ENCODE peak calls at places on chromosomes 4 and X, in ten cellular contexts. One of them, this sample, is unnamed.

GRCh38 chr4:131001371-131001770 is 1905.4 kb downstream of the C4orf33 start:
- DNase-seq in stimulated activated CD4-positive, alpha-beta T cell treated with anti-CD3 and anti-CD28 coated beads, Interleukin-12 subunit alpha, Interleukin-12 subunit beta, amount 100 ng/mL, for 4 hours: no peak
- DNase-seq in activated T-helper 9 cell treated with anti-CD3 and anti-CD28 coated beads, Interleukin-2, amount 50 U/mL, for 16 hours: no peak
- DNase-seq in mucosa of descending colon: no peak
- DNase-seq in brain microvascular endothelial cell: no peak
- DNase-seq in sciatic nerve: no peak
- DNase-seq in activated CD4-positive, alpha-beta memory T cell treated with anti-CD3 and anti-CD28 coated beads, Interleukin-2, amount 10 ng/mL, durations not matched to agents 7 days and 5 days: no peak
- DNase-seq in GM23338: no peak
- DNase-seq in caudate nucleus: no peak
- DNase-seq in nephron progenitor cell: no peak
- DNase-seq in this sample: no peak

GRCh38 chr4:156575430-156576073 is 396.0 kb downstream of the PDGFC start:
- DNase-seq in stimulated activated CD4-positive, alpha-beta T cell treated with anti-CD3 and anti-CD28 coated beads, Interleukin-12 subunit alpha, Interleukin-12 subunit beta, amount 100 ng/mL, for 4 hours: no peak
- DNase-seq in activated T-helper 9 cell treated with anti-CD3 and anti-CD28 coated beads, Interleukin-2, amount 50 U/mL, for 16 hours: no peak
- DNase-seq in mucosa of descending colon: no peak
- DNase-seq in brain microvascular endothelial cell: no peak
- DNase-seq in sciatic nerve: no peak
- DNase-seq in activated CD4-positive, alpha-beta memory T cell treated with anti-CD3 and anti-CD28 coated beads, Interleukin-2, amount 10 ng/mL, durations not matched to agents 7 days and 5 days: no peak
- DNase-seq in GM23338: peak; percentile 65
- DNase-seq in caudate nucleus: no peak
- DNase-seq in nephron progenitor cell: no peak
- DNase-seq in this sample: no peak

GRCh38 chrX:84187501-84188319 is at the start of gene RPS6KA6:
- DNase-seq in stimulated activated CD4-positive, alpha-beta T cell treated with anti-CD3 and anti-CD28 coated beads, Interleukin-12 subunit alpha, Interleukin-12 subunit beta, amount 100 ng/mL, for 4 hours: no peak
- DNase-seq in activated T-helper 9 cell treated with anti-CD3 and anti-CD28 coated beads, Interleukin-2, amount 50 U/mL, for 16 hours: no peak
- DNase-seq in mucosa of descending colon: peak; percentile 51
- DNase-seq in brain microvascular endothelial cell: no peak
- DNase-seq in sciatic nerve: peak; percentile 56
- DNase-seq in activated CD4-positive, alpha-beta memory T cell treated with anti-CD3 and anti-CD28 coated beads, Interleukin-2, amount 10 ng/mL, durations not matched to agents 7 days and 5 days: no peak
- DNase-seq in GM23338: peak; percentile 53
- DNase-seq in caudate nucleus: peak; percentile 56
- DNase-seq in nephron progenitor cell: peak; percentile 63
- DNase-seq in this sample: no peak

GRCh38 chrX:109889289-109890006 is 113.5 kb upstream of the TMEM164 start:
- DNase-seq in stimulated activated CD4-positive, alpha-beta T cell treated with anti-CD3 and anti-CD28 coated beads, Interleukin-12 subunit alpha, Interleukin-12 subunit beta, amount 100 ng/mL, for 4 hours: no peak
- DNase-seq in activated T-helper 9 cell treated with anti-CD3 and anti-CD28 coated beads, Interleukin-2, amount 50 U/mL, for 16 hours: no peak
- DNase-seq in mucosa of descending colon: no peak
- DNase-seq in brain microvascular endothelial cell: peak; percentile 12
- DNase-seq in sciatic nerve: no peak
- DNase-seq in activated CD4-positive, alpha-beta memory T cell treated with anti-CD3 and anti-CD28 coated beads, Interleukin-2, amount 10 ng/mL, durations not matched to agents 7 days and 5 days: no peak
- DNase-seq in GM23338: peak; percentile 11
- DNase-seq in caudate nucleus: peak; percentile 2
- DNase-seq in nephron progenitor cell: peak; percentile 37
- DNase-seq in this sample: peak; percentile 69

GRCh38 chr4:168408620-168409019 is 71.7 kb downstream of the DDX60L start:
- DNase-seq in stimulated activated CD4-positive, alpha-beta T cell treated with anti-CD3 and anti-CD28 coated beads, Interleukin-12 subunit alpha, Interleukin-12 subunit beta, amount 100 ng/mL, for 4 hours: no peak
- DNase-seq in activated T-helper 9 cell treated with anti-CD3 and anti-CD28 coated beads, Interleukin-2, amount 50 U/mL, for 16 hours: no peak
- DNase-seq in mucosa of descending colon: no peak
- DNase-seq in brain microvascular endothelial cell: peak; percentile 90
- DNase-seq in sciatic nerve: peak; percentile 73
- DNase-seq in activated CD4-positive, alpha-beta memory T cell treated with anti-CD3 and anti-CD28 coated beads, Interleukin-2, amount 10 ng/mL, durations not matched to agents 7 days and 5 days: no peak
- DNase-seq in GM23338: no peak
- DNase-seq in caudate nucleus: no peak
- DNase-seq in nephron progenitor cell: no peak
- DNase-seq in this sample: no peak

GRCh38 chr4:8342651-8343050 is 73.1 kb downstream of the HTRA3 start:
- DNase-seq in stimulated activated CD4-positive, alpha-beta T cell treated with anti-CD3 and anti-CD28 coated beads, Interleukin-12 subunit alpha, Interleukin-12 subunit beta, amount 100 ng/mL, for 4 hours: no peak
- DNase-seq in activated T-helper 9 cell treated with anti-CD3 and anti-CD28 coated beads, Interleukin-2, amount 50 U/mL, for 16 hours: no peak
- DNase-seq in mucosa of descending colon: no peak
- DNase-seq in brain microvascular endothelial cell: no peak
- DNase-seq in sciatic nerve: peak; percentile 55
- DNase-seq in activated CD4-positive, alpha-beta memory T cell treated with anti-CD3 and anti-CD28 coated beads, Interleukin-2, amount 10 ng/mL, durations not matched to agents 7 days and 5 days: no peak
- DNase-seq in GM23338: peak; percentile 83
- DNase-seq in caudate nucleus: no peak
- DNase-seq in nephron progenitor cell: no peak
- DNase-seq in this sample: no peak

GRCh38 chr4:117654064-117654463 is 380.2 kb upstream of the NDST3 start:
- DNase-seq in stimulated activated CD4-positive, alpha-beta T cell treated with anti-CD3 and anti-CD28 coated beads, Interleukin-12 subunit alpha, Interleukin-12 subunit beta, amount 100 ng/mL, for 4 hours: no peak
- DNase-seq in activated T-helper 9 cell treated with anti-CD3 and anti-CD28 coated beads, Interleukin-2, amount 50 U/mL, for 16 hours: no peak
- DNase-seq in mucosa of descending colon: no peak
- DNase-seq in brain microvascular endothelial cell: no peak
- DNase-seq in sciatic nerve: no peak
- DNase-seq in activated CD4-positive, alpha-beta memory T cell treated with anti-CD3 and anti-CD28 coated beads, Interleukin-2, amount 10 ng/mL, durations not matched to agents 7 days and 5 days: no peak
- DNase-seq in GM23338: no peak
- DNase-seq in caudate nucleus: no peak
- DNase-seq in nephron progenitor cell: no peak
- DNase-seq in this sample: no peak

GRCh38 chr4:98659106-98659592 is 738 bp upstream of the TSPAN5 start:
- DNase-seq in stimulated activated CD4-positive, alpha-beta T cell treated with anti-CD3 and anti-CD28 coated beads, Interleukin-12 subunit alpha, Interleukin-12 subunit beta, amount 100 ng/mL, for 4 hours: no peak
- DNase-seq in activated T-helper 9 cell treated with anti-CD3 and anti-CD28 coated beads, Interleukin-2, amount 50 U/mL, for 16 hours: no peak
- DNase-seq in mucosa of descending colon: peak; percentile 37
- DNase-seq in brain microvascular endothelial cell: no peak
- DNase-seq in sciatic nerve: no peak
- DNase-seq in activated CD4-positive, alpha-beta memory T cell treated with anti-CD3 and anti-CD28 coated beads, Interleukin-2, amount 10 ng/mL, durations not matched to agents 7 days and 5 days: no peak
- DNase-seq in GM23338: peak; percentile 70
- DNase-seq in caudate nucleus: no peak
- DNase-seq in nephron progenitor cell: peak; percentile 21
- DNase-seq in this sample: no peak

GRCh38 chr4:90718926-90719325 is 591.7 kb downstream of the CCSER1 start:
- DNase-seq in stimulated activated CD4-positive, alpha-beta T cell treated with anti-CD3 and anti-CD28 coated beads, Interleukin-12 subunit alpha, Interleukin-12 subunit beta, amount 100 ng/mL, for 4 hours: no peak
- DNase-seq in activated T-helper 9 cell treated with anti-CD3 and anti-CD28 coated beads, Interleukin-2, amount 50 U/mL, for 16 hours: no peak
- DNase-seq in mucosa of descending colon: no peak
- DNase-seq in brain microvascular endothelial cell: no peak
- DNase-seq in sciatic nerve: no peak
- DNase-seq in activated CD4-positive, alpha-beta memory T cell treated with anti-CD3 and anti-CD28 coated beads, Interleukin-2, amount 10 ng/mL, durations not matched to agents 7 days and 5 days: no peak
- DNase-seq in GM23338: no peak
- DNase-seq in caudate nucleus: no peak
- DNase-seq in nephron progenitor cell: peak; percentile 8
- DNase-seq in this sample: no peak

GRCh38 chr4:110550260-110550659 is 72.6 kb downstream of the PITX2 start:
- DNase-seq in stimulated activated CD4-positive, alpha-beta T cell treated with anti-CD3 and anti-CD28 coated beads, Interleukin-12 subunit alpha, Interleukin-12 subunit beta, amount 100 ng/mL, for 4 hours: no peak
- DNase-seq in activated T-helper 9 cell treated with anti-CD3 and anti-CD28 coated beads, Interleukin-2, amount 50 U/mL, for 16 hours: no peak
- DNase-seq in mucosa of descending colon: no peak
- DNase-seq in brain microvascular endothelial cell: peak; percentile 11
- DNase-seq in sciatic nerve: no peak
- DNase-seq in activated CD4-positive, alpha-beta memory T cell treated with anti-CD3 and anti-CD28 coated beads, Interleukin-2, amount 10 ng/mL, durations not matched to agents 7 days and 5 days: no peak
- DNase-seq in GM23338: no peak
- DNase-seq in caudate nucleus: no peak
- DNase-seq in nephron progenitor cell: no peak
- DNase-seq in this sample: no peak

GRCh38 chr4:82044141-82044993 is 329.4 kb downstream of the HNRNPD start:
- DNase-seq in stimulated activated CD4-positive, alpha-beta T cell treated with anti-CD3 and anti-CD28 coated beads, Interleukin-12 subunit alpha, Interleukin-12 subunit beta, amount 100 ng/mL, for 4 hours: no peak
- DNase-seq in activated T-helper 9 cell treated with anti-CD3 and anti-CD28 coated beads, Interleukin-2, amount 50 U/mL, for 16 hours: no peak
- DNase-seq in mucosa of descending colon: peak; percentile 78
- DNase-seq in brain microvascular endothelial cell: peak; percentile 19
- DNase-seq in sciatic nerve: peak; percentile 74
- DNase-seq in activated CD4-positive, alpha-beta memory T cell treated with anti-CD3 and anti-CD28 coated beads, Interleukin-2, amount 10 ng/mL, durations not matched to agents 7 days and 5 days: no peak
- DNase-seq in GM23338: peak; percentile 82
- DNase-seq in caudate nucleus: peak; percentile 65
- DNase-seq in nephron progenitor cell: peak; percentile 78
- DNase-seq in this sample: no peak

GRCh38 chr4:120009731-120010130 is 56.9 kb downstream of the MAD2L1 start:
- DNase-seq in stimulated activated CD4-positive, alpha-beta T cell treated with anti-CD3 and anti-CD28 coated beads, Interleukin-12 subunit alpha, Interleukin-12 subunit beta, amount 100 ng/mL, for 4 hours: no peak
- DNase-seq in activated T-helper 9 cell treated with anti-CD3 and anti-CD28 coated beads, Interleukin-2, amount 50 U/mL, for 16 hours: no peak
- DNase-seq in mucosa of descending colon: no peak
- DNase-seq in brain microvascular endothelial cell: peak; percentile 88
- DNase-seq in sciatic nerve: no peak
- DNase-seq in activated CD4-positive, alpha-beta memory T cell treated with anti-CD3 and anti-CD28 coated beads, Interleukin-2, amount 10 ng/mL, durations not matched to agents 7 days and 5 days: no peak
- DNase-seq in GM23338: no peak
- DNase-seq in caudate nucleus: no peak
- DNase-seq in nephron progenitor cell: no peak
- DNase-seq in this sample: no peak

GRCh38 chr4:145709843-145710242 is 29.9 kb downstream of the C4orf51 start:
- DNase-seq in stimulated activated CD4-positive, alpha-beta T cell treated with anti-CD3 and anti-CD28 coated beads, Interleukin-12 subunit alpha, Interleukin-12 subunit beta, amount 100 ng/mL, for 4 hours: no peak
- DNase-seq in activated T-helper 9 cell treated with anti-CD3 and anti-CD28 coated beads, Interleukin-2, amount 50 U/mL, for 16 hours: no peak
- DNase-seq in mucosa of descending colon: no peak
- DNase-seq in brain microvascular endothelial cell: peak; percentile 86
- DNase-seq in sciatic nerve: no peak
- DNase-seq in activated CD4-positive, alpha-beta memory T cell treated with anti-CD3 and anti-CD28 coated beads, Interleukin-2, amount 10 ng/mL, durations not matched to agents 7 days and 5 days: no peak
- DNase-seq in GM23338: no peak
- DNase-seq in caudate nucleus: no peak
- DNase-seq in nephron progenitor cell: no peak
- DNase-seq in this sample: no peak

GRCh38 chr4:152115794-152116193 is 355.0 kb upstream of the GATB start:
- DNase-seq in stimulated activated CD4-positive, alpha-beta T cell treated with anti-CD3 and anti-CD28 coated beads, Interleukin-12 subunit alpha, Interleukin-12 subunit beta, amount 100 ng/mL, for 4 hours: peak; percentile 39
- DNase-seq in activated T-helper 9 cell treated with anti-CD3 and anti-CD28 coated beads, Interleukin-2, amount 50 U/mL, for 16 hours: no peak
- DNase-seq in mucosa of descending colon: no peak
- DNase-seq in brain microvascular endothelial cell: no peak
- DNase-seq in sciatic nerve: no peak
- DNase-seq in activated CD4-positive, alpha-beta memory T cell treated with anti-CD3 and anti-CD28 coated beads, Interleukin-2, amount 10 ng/mL, durations not matched to agents 7 days and 5 days: peak; percentile 62
- DNase-seq in GM23338: no peak
- DNase-seq in caudate nucleus: no peak
- DNase-seq in nephron progenitor cell: no peak
- DNase-seq in this sample: no peak

GRCh38 chr4:52545099-52546069 is 113.7 kb downstream of the USP46 start:
- DNase-seq in stimulated activated CD4-positive, alpha-beta T cell treated with anti-CD3 and anti-CD28 coated beads, Interleukin-12 subunit alpha, Interleukin-12 subunit beta, amount 100 ng/mL, for 4 hours: peak; percentile 43
- DNase-seq in activated T-helper 9 cell treated with anti-CD3 and anti-CD28 coated beads, Interleukin-2, amount 50 U/mL, for 16 hours: peak; percentile 22
- DNase-seq in mucosa of descending colon: peak; percentile 81
- DNase-seq in brain microvascular endothelial cell: peak; percentile 70
- DNase-seq in sciatic nerve: peak; percentile 85
- DNase-seq in activated CD4-positive, alpha-beta memory T cell treated with anti-CD3 and anti-CD28 coated beads, Interleukin-2, amount 10 ng/mL, durations not matched to agents 7 days and 5 days: peak; percentile 66
- DNase-seq in GM23338: peak; percentile 77
- DNase-seq in caudate nucleus: peak; percentile 50
- DNase-seq in nephron progenitor cell: peak; percentile 81
- DNase-seq in this sample: peak; percentile 30

GRCh38 chr4:71752383-71753042 is 31.4 kb downstream of the GC start:
- DNase-seq in stimulated activated CD4-positive, alpha-beta T cell treated with anti-CD3 and anti-CD28 coated beads, Interleukin-12 subunit alpha, Interleukin-12 subunit beta, amount 100 ng/mL, for 4 hours: no peak
- DNase-seq in activated T-helper 9 cell treated with anti-CD3 and anti-CD28 coated beads, Interleukin-2, amount 50 U/mL, for 16 hours: no peak
- DNase-seq in mucosa of descending colon: peak; percentile 55
- DNase-seq in brain microvascular endothelial cell: no peak
- DNase-seq in sciatic nerve: no peak
- DNase-seq in activated CD4-positive, alpha-beta memory T cell treated with anti-CD3 and anti-CD28 coated beads, Interleukin-2, amount 10 ng/mL, durations not matched to agents 7 days and 5 days: no peak
- DNase-seq in GM23338: peak; percentile 47
- DNase-seq in caudate nucleus: no peak
- DNase-seq in nephron progenitor cell: no peak
- DNase-seq in this sample: no peak

GRCh38 chr4:160299608-160300007 is 1196.7 kb downstream of the RAPGEF2 start:
- DNase-seq in stimulated activated CD4-positive, alpha-beta T cell treated with anti-CD3 and anti-CD28 coated beads, Interleukin-12 subunit alpha, Interleukin-12 subunit beta, amount 100 ng/mL, for 4 hours: no peak
- DNase-seq in activated T-helper 9 cell treated with anti-CD3 and anti-CD28 coated beads, Interleukin-2, amount 50 U/mL, for 16 hours: no peak
- DNase-seq in mucosa of descending colon: no peak
- DNase-seq in brain microvascular endothelial cell: no peak
- DNase-seq in sciatic nerve: no peak
- DNase-seq in activated CD4-positive, alpha-beta memory T cell treated with anti-CD3 and anti-CD28 coated beads, Interleukin-2, amount 10 ng/mL, durations not matched to agents 7 days and 5 days: no peak
- DNase-seq in GM23338: no peak
- DNase-seq in caudate nucleus: no peak
- DNase-seq in nephron progenitor cell: no peak
- DNase-seq in this sample: no peak

GRCh38 chr4:5638316-5638715 is 70.0 kb downstream of the EVC2 start:
- DNase-seq in stimulated activated CD4-positive, alpha-beta T cell treated with anti-CD3 and anti-CD28 coated beads, Interleukin-12 subunit alpha, Interleukin-12 subunit beta, amount 100 ng/mL, for 4 hours: no peak
- DNase-seq in activated T-helper 9 cell treated with anti-CD3 and anti-CD28 coated beads, Interleukin-2, amount 50 U/mL, for 16 hours: no peak
- DNase-seq in mucosa of descending colon: no peak
- DNase-seq in brain microvascular endothelial cell: peak; percentile 81
- DNase-seq in sciatic nerve: no peak
- DNase-seq in activated CD4-positive, alpha-beta memory T cell treated with anti-CD3 and anti-CD28 coated beads, Interleukin-2, amount 10 ng/mL, durations not matched to agents 7 days and 5 days: no peak
- DNase-seq in GM23338: no peak
- DNase-seq in caudate nucleus: no peak
- DNase-seq in nephron progenitor cell: no peak
- DNase-seq in this sample: no peak

GRCh38 chr4:151771664-151772063 is 10.9 kb upstream of the GATB start:
- DNase-seq in stimulated activated CD4-positive, alpha-beta T cell treated with anti-CD3 and anti-CD28 coated beads, Interleukin-12 subunit alpha, Interleukin-12 subunit beta, amount 100 ng/mL, for 4 hours: no peak
- DNase-seq in activated T-helper 9 cell treated with anti-CD3 and anti-CD28 coated beads, Interleukin-2, amount 50 U/mL, for 16 hours: no peak
- DNase-seq in mucosa of descending colon: no peak
- DNase-seq in brain microvascular endothelial cell: no peak
- DNase-seq in sciatic nerve: no peak
- DNase-seq in activated CD4-positive, alpha-beta memory T cell treated with anti-CD3 and anti-CD28 coated beads, Interleukin-2, amount 10 ng/mL, durations not matched to agents 7 days and 5 days: no peak
- DNase-seq in GM23338: no peak
- DNase-seq in caudate nucleus: no peak
- DNase-seq in nephron progenitor cell: no peak
- DNase-seq in this sample: no peak

GRCh38 chrX:64093761-64094160 is 111.7 kb downstream of the AMER1 start:
- DNase-seq in stimulated activated CD4-positive, alpha-beta T cell treated with anti-CD3 and anti-CD28 coated beads, Interleukin-12 subunit alpha, Interleukin-12 subunit beta, amount 100 ng/mL, for 4 hours: no peak
- DNase-seq in activated T-helper 9 cell treated with anti-CD3 and anti-CD28 coated beads, Interleukin-2, amount 50 U/mL, for 16 hours: no peak
- DNase-seq in mucosa of descending colon: no peak
- DNase-seq in brain microvascular endothelial cell: peak; percentile 4
- DNase-seq in sciatic nerve: no peak
- DNase-seq in activated CD4-positive, alpha-beta memory T cell treated with anti-CD3 and anti-CD28 coated beads, Interleukin-2, amount 10 ng/mL, durations not matched to agents 7 days and 5 days: no peak
- DNase-seq in GM23338: peak; percentile 67
- DNase-seq in caudate nucleus: no peak
- DNase-seq in nephron progenitor cell: peak; percentile 2
- DNase-seq in this sample: no peak

GRCh38 chr4:88828846-88829245 is 131.2 kb upstream of the NAP1L5 start:
- DNase-seq in stimulated activated CD4-positive, alpha-beta T cell treated with anti-CD3 and anti-CD28 coated beads, Interleukin-12 subunit alpha, Interleukin-12 subunit beta, amount 100 ng/mL, for 4 hours: no peak
- DNase-seq in activated T-helper 9 cell treated with anti-CD3 and anti-CD28 coated beads, Interleukin-2, amount 50 U/mL, for 16 hours: no peak
- DNase-seq in mucosa of descending colon: no peak
- DNase-seq in brain microvascular endothelial cell: no peak
- DNase-seq in sciatic nerve: no peak
- DNase-seq in activated CD4-positive, alpha-beta memory T cell treated with anti-CD3 and anti-CD28 coated beads, Interleukin-2, amount 10 ng/mL, durations not matched to agents 7 days and 5 days: no peak
- DNase-seq in GM23338: no peak
- DNase-seq in caudate nucleus: no peak
- DNase-seq in nephron progenitor cell: no peak
- DNase-seq in this sample: no peak

GRCh38 chrX:80511969-80512760 is 91.9 kb downstream of the TENT5D start:
- DNase-seq in stimulated activated CD4-positive, alpha-beta T cell treated with anti-CD3 and anti-CD28 coated beads, Interleukin-12 subunit alpha, Interleukin-12 subunit beta, amount 100 ng/mL, for 4 hours: no peak
- DNase-seq in activated T-helper 9 cell treated with anti-CD3 and anti-CD28 coated beads, Interleukin-2, amount 50 U/mL, for 16 hours: no peak
- DNase-seq in mucosa of descending colon: no peak
- DNase-seq in brain microvascular endothelial cell: no peak
- DNase-seq in sciatic nerve: no peak
- DNase-seq in activated CD4-positive, alpha-beta memory T cell treated with anti-CD3 and anti-CD28 coated beads, Interleukin-2, amount 10 ng/mL, durations not matched to agents 7 days and 5 days: no peak
- DNase-seq in GM23338: peak; percentile 21
- DNase-seq in caudate nucleus: no peak
- DNase-seq in nephron progenitor cell: no peak
- DNase-seq in this sample: no peak

GRCh38 chrX:13851996-13852695 is 35.3 kb upstream of the GPM6B start:
- DNase-seq in stimulated activated CD4-positive, alpha-beta T cell treated with anti-CD3 and anti-CD28 coated beads, Interleukin-12 subunit alpha, Interleukin-12 subunit beta, amount 100 ng/mL, for 4 hours: no peak
- DNase-seq in activated T-helper 9 cell treated with anti-CD3 and anti-CD28 coated beads, Interleukin-2, amount 50 U/mL, for 16 hours: no peak
- DNase-seq in mucosa of descending colon: no peak
- DNase-seq in brain microvascular endothelial cell: no peak
- DNase-seq in sciatic nerve: no peak
- DNase-seq in activated CD4-positive, alpha-beta memory T cell treated with anti-CD3 and anti-CD28 coated beads, Interleukin-2, amount 10 ng/mL, durations not matched to agents 7 days and 5 days: no peak
- DNase-seq in GM23338: no peak
- DNase-seq in caudate nucleus: no peak
- DNase-seq in nephron progenitor cell: no peak
- DNase-seq in this sample: no peak

GRCh38 chr4:8015512-8015911 is 75.9 kb upstream of the AFAP1 start:
- DNase-seq in stimulated activated CD4-positive, alpha-beta T cell treated with anti-CD3 and anti-CD28 coated beads, Interleukin-12 subunit alpha, Interleukin-12 subunit beta, amount 100 ng/mL, for 4 hours: no peak
- DNase-seq in activated T-helper 9 cell treated with anti-CD3 and anti-CD28 coated beads, Interleukin-2, amount 50 U/mL, for 16 hours: no peak
- DNase-seq in mucosa of descending colon: no peak
- DNase-seq in brain microvascular endothelial cell: peak; percentile 28
- DNase-seq in sciatic nerve: no peak
- DNase-seq in activated CD4-positive, alpha-beta memory T cell treated with anti-CD3 and anti-CD28 coated beads, Interleukin-2, amount 10 ng/mL, durations not matched to agents 7 days and 5 days: no peak
- DNase-seq in GM23338: peak; percentile 37
- DNase-seq in caudate nucleus: no peak
- DNase-seq in nephron progenitor cell: no peak
- DNase-seq in this sample: no peak

GRCh38 chrX:11380187-11380586 is 87.0 kb downstream of the AMELX start:
- DNase-seq in stimulated activated CD4-positive, alpha-beta T cell treated with anti-CD3 and anti-CD28 coated beads, Interleukin-12 subunit alpha, Interleukin-12 subunit beta, amount 100 ng/mL, for 4 hours: no peak
- DNase-seq in activated T-helper 9 cell treated with anti-CD3 and anti-CD28 coated beads, Interleukin-2, amount 50 U/mL, for 16 hours: no peak
- DNase-seq in mucosa of descending colon: no peak
- DNase-seq in brain microvascular endothelial cell: no peak
- DNase-seq in sciatic nerve: no peak
- DNase-seq in activated CD4-positive, alpha-beta memory T cell treated with anti-CD3 and anti-CD28 coated beads, Interleukin-2, amount 10 ng/mL, durations not matched to agents 7 days and 5 days: no peak
- DNase-seq in GM23338: no peak
- DNase-seq in caudate nucleus: no peak
- DNase-seq in nephron progenitor cell: no peak
- DNase-seq in this sample: no peak

GRCh38 chrX:104679175-104679574 is 113.2 kb downstream of the IL1RAPL2 start:
- DNase-seq in stimulated activated CD4-positive, alpha-beta T cell treated with anti-CD3 and anti-CD28 coated beads, Interleukin-12 subunit alpha, Interleukin-12 subunit beta, amount 100 ng/mL, for 4 hours: no peak
- DNase-seq in activated T-helper 9 cell treated with anti-CD3 and anti-CD28 coated beads, Interleukin-2, amount 50 U/mL, for 16 hours: no peak
- DNase-seq in mucosa of descending colon: no peak
- DNase-seq in brain microvascular endothelial cell: no peak
- DNase-seq in sciatic nerve: no peak
- DNase-seq in activated CD4-positive, alpha-beta memory T cell treated with anti-CD3 and anti-CD28 coated beads, Interleukin-2, amount 10 ng/mL, durations not matched to agents 7 days and 5 days: no peak
- DNase-seq in GM23338: no peak
- DNase-seq in caudate nucleus: no peak
- DNase-seq in nephron progenitor cell: no peak
- DNase-seq in this sample: no peak

GRCh38 chrX:3550160-3550765 is 163.2 kb downstream of the PRKX start:
- DNase-seq in stimulated activated CD4-positive, alpha-beta T cell treated with anti-CD3 and anti-CD28 coated beads, Interleukin-12 subunit alpha, Interleukin-12 subunit beta, amount 100 ng/mL, for 4 hours: no peak
- DNase-seq in activated T-helper 9 cell treated with anti-CD3 and anti-CD28 coated beads, Interleukin-2, amount 50 U/mL, for 16 hours: no peak
- DNase-seq in mucosa of descending colon: no peak
- DNase-seq in brain microvascular endothelial cell: no peak
- DNase-seq in sciatic nerve: no peak
- DNase-seq in activated CD4-positive, alpha-beta memory T cell treated with anti-CD3 and anti-CD28 coated beads, Interleukin-2, amount 10 ng/mL, durations not matched to agents 7 days and 5 days: no peak
- DNase-seq in GM23338: no peak
- DNase-seq in caudate nucleus: no peak
- DNase-seq in nephron progenitor cell: no peak
- DNase-seq in this sample: no peak

GRCh38 chr4:125787707-125788106 is 473.0 kb downstream of the FAT4 start:
- DNase-seq in stimulated activated CD4-positive, alpha-beta T cell treated with anti-CD3 and anti-CD28 coated beads, Interleukin-12 subunit alpha, Interleukin-12 subunit beta, amount 100 ng/mL, for 4 hours: no peak
- DNase-seq in activated T-helper 9 cell treated with anti-CD3 and anti-CD28 coated beads, Interleukin-2, amount 50 U/mL, for 16 hours: no peak
- DNase-seq in mucosa of descending colon: no peak
- DNase-seq in brain microvascular endothelial cell: no peak
- DNase-seq in sciatic nerve: no peak
- DNase-seq in activated CD4-positive, alpha-beta memory T cell treated with anti-CD3 and anti-CD28 coated beads, Interleukin-2, amount 10 ng/mL, durations not matched to agents 7 days and 5 days: no peak
- DNase-seq in GM23338: no peak
- DNase-seq in caudate nucleus: no peak
- DNase-seq in nephron progenitor cell: no peak
- DNase-seq in this sample: no peak

This sample was measured in AML-193.